ENCODE peak calls at places on chromosomes 6 and 20, in six cellular contexts. D is choroid plexus epithelial cell; N is BJ; L is neural progenitor cell; G is CD8-positive, alpha-beta T cell; V is fibroblast of lung. Z is an unnamed sample.

GRCh38 chr6:107611060-107611824 is 121.3 kb downstream of the SOBP start:
- DNase-seq in D (peak; percentile 13), N (no peak), L (peak; percentile 81), G (no peak), V (no peak), Z (no peak)

GRCh38 chr6:154868143-154868594 is 126.9 kb upstream of the TIAM2 start:
- DNase-seq in D (peak; percentile 79), N (peak; percentile 22), L (peak; percentile 78), G (no peak), V (peak; percentile 74), Z (peak; percentile 22)

GRCh38 chr6:20217900-20218299 is 5.6 kb upstream of the MBOAT1 start:
- DNase-seq in D (no peak), N (no peak), L (no peak), G (no peak), V (no peak), Z (no peak)

GRCh38 chr20:43985121-43985520 is 70.5 kb downstream of the TOX2 start:
- DNase-seq in D (no peak), N (no peak), L (no peak), G (no peak), V (no peak), Z (no peak)

GRCh38 chr6:158911746-158912158 is 88.2 kb downstream of the RSPH3 start:
- DNase-seq in D (no peak), N (no peak), L (no peak), G (no peak), V (no peak), Z (no peak)

GRCh38 chr6:105757512-105758200 is 328.5 kb upstream of the PRDM1 start:
- DNase-seq in D (no peak), N (no peak), L (no peak), G (no peak), V (no peak), Z (no peak)

GRCh38 chr20:48822879-48823385 is 4.9 kb downstream of the PREX1 start:
- DNase-seq in D (no peak), N (no peak), L (no peak), G (no peak), V (no peak), Z (no peak)

GRCh38 chr6:116444092-116444491 is 17.1 kb upstream of the CALHM6 start:
- DNase-seq in D (peak; percentile 78), N (no peak), L (peak; percentile 24), G (no peak), V (peak; percentile 68), Z (no peak)

GRCh38 chr6:169812257-169812644 is 60.8 kb downstream of the ERMARD start:
- DNase-seq in D (no peak), N (no peak), L (no peak), G (no peak), V (no peak), Z (no peak)

GRCh38 chr6:134619789-134620188 is 301.9 kb upstream of the SGK1 start:
- DNase-seq in D (peak; percentile 91), N (no peak), L (no peak), G (no peak), V (peak; percentile 87), Z (no peak)

GRCh38 chr6:161011509-161012480 is 20.2 kb downstream of the MAP3K4 start:
- DNase-seq in D (peak; percentile 46), N (no peak), L (peak; percentile 66), G (no peak), V (peak; percentile 77), Z (no peak)

GRCh38 chr6:128347123-128347522 is 173.3 kb downstream of the PTPRK start:
- DNase-seq in D (no peak), N (no peak), L (no peak), G (no peak), V (no peak), Z (no peak)

GRCh38 chr20:44780226-44780625 is 30.1 kb downstream of the RIMS4 start:
- DNase-seq in D (peak; percentile 71), N (no peak), L (peak; percentile 90), G (no peak), V (peak; percentile 64), Z (no peak)

GRCh38 chr6:22147983-22148797 is 148.6 kb downstream of the PRL start:
- DNase-seq in D (peak; percentile 90), N (peak; percentile 37), L (peak; percentile 31), G (no peak), V (peak; percentile 84), Z (peak; percentile 43)

GRCh38 chr6:53765270-53765669 is 29.5 kb upstream of the LRRC1 start:
- DNase-seq in D (peak; percentile 68), N (no peak), L (no peak), G (no peak), V (no peak), Z (no peak)

GRCh38 chr6:4208158-4208557 is 72.8 kb upstream of the ECI2 start:
- DNase-seq in D (no peak), N (no peak), L (no peak), G (no peak), V (no peak), Z (no peak)

GRCh38 chr6:52012582-52012981 is 74.8 kb downstream of the PKHD1 start:
- DNase-seq in D (no peak), N (no peak), L (no peak), G (no peak), V (no peak), Z (no peak)

GRCh38 chr6:82740066-82740465 is 325.6 kb downstream of the UBE3D start:
- DNase-seq in D (no peak), N (no peak), L (no peak), G (no peak), V (no peak), Z (no peak)

GRCh38 chr6:11253594-11253993 is 21.1 kb upstream of the NEDD9 start:
- DNase-seq in D (no peak), N (no peak), L (no peak), G (no peak), V (no peak), Z (no peak)

GRCh38 chr6:170128346-170128745 is 162.5 kb downstream of the DLL1 start:
- DNase-seq in D (no peak), N (no peak), L (no peak), G (no peak), V (no peak), Z (no peak)

GRCh38 chr20:37128803-37129202 is 33.0 kb upstream of the RBL1 start:
- DNase-seq in D (no peak), N (no peak), L (no peak), G (no peak), V (no peak), Z (no peak)

GRCh38 chr6:161658216-161658615 is 384.4 kb upstream of the AGPAT4 start:
- DNase-seq in D (no peak), N (no peak), L (no peak), G (no peak), V (no peak), Z (no peak)

GRCh38 chr6:28988536-28989415 is 16.3 kb downstream of the ZNF311 start:
- DNase-seq in D (peak; percentile 72), N (no peak), L (peak; percentile 95), G (peak; percentile 54), V (peak; percentile 71), Z (peak; percentile 90)

GRCh38 chr6:13282393-13283069 is 45.8 kb downstream of the TBC1D7 start:
- DNase-seq in D (no peak), N (no peak), L (no peak), G (no peak), V (no peak), Z (no peak)

GRCh38 chr6:54419885-54420284 is 111.6 kb downstream of the TINAG start:
- DNase-seq in D (peak; percentile 95), N (peak; percentile 85), L (no peak), G (no peak), V (peak; percentile 94), Z (no peak)

GRCh38 chr6:141354191-141354950 is 778.4 kb upstream of the GJE1 start:
- DNase-seq in D (no peak), N (no peak), L (no peak), G (no peak), V (no peak), Z (no peak)
- TF ChIP-seq CTCF in D (no peak), N (no peak), L (peak; percentile 20), G (no peak), V (no peak), Z (no peak)

DNA sequence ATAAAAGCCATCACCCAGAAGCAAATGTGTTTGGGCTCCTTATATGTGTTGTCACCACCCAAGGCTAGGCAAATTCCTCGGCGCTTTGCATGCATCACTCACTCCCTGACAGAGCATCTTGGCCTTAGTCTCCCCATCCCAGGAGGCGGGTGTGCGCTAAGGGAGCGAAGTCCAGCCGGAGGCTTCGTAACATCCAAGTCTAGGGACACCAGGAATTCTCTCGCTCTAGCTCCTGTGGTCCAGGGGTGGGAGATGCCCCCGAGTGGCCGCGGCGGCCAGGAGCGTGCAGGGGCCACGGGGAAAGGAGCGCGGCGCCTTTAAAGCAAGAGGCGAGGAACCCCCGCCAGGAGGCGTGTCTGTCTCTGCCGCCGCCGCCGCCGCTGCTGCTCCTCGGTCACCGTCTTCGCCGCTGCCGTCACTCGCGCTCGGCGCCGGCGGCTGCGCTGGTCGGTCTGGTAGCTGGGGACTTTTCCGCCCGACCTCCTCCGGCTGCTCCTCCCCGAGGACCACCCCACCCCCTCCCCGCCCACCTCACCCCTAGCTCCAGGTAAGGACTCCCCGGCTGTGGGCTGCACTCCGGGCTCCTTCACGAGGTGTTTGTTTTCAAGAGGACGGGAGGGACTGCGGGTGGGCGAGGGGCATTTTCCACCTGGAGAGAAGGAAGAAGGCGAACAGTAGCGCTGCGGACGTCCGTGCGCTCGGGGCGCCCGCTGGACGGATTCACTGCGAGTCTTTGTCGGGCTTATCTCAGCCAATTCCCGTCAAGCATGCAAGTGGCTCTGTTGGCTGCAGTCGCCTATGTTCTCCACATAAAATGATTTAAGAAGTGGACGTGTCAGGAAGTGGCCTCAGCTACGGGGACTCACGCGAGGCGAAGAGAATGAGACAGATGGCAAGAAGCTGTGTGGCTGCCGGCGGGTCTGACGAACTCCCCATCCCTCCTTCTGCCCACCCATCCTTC is at the start of gene GRIK2:
- DNase-seq in D (no peak), N (no peak), L (peak; percentile 86), G (no peak), V (no peak), Z (peak; percentile 82)
- TF ChIP-seq CTCF in D (peak; percentile 46), N (peak; percentile 49), L (peak; percentile 48), G (no peak), V (no peak), Z (peak; percentile 38)

DNA sequence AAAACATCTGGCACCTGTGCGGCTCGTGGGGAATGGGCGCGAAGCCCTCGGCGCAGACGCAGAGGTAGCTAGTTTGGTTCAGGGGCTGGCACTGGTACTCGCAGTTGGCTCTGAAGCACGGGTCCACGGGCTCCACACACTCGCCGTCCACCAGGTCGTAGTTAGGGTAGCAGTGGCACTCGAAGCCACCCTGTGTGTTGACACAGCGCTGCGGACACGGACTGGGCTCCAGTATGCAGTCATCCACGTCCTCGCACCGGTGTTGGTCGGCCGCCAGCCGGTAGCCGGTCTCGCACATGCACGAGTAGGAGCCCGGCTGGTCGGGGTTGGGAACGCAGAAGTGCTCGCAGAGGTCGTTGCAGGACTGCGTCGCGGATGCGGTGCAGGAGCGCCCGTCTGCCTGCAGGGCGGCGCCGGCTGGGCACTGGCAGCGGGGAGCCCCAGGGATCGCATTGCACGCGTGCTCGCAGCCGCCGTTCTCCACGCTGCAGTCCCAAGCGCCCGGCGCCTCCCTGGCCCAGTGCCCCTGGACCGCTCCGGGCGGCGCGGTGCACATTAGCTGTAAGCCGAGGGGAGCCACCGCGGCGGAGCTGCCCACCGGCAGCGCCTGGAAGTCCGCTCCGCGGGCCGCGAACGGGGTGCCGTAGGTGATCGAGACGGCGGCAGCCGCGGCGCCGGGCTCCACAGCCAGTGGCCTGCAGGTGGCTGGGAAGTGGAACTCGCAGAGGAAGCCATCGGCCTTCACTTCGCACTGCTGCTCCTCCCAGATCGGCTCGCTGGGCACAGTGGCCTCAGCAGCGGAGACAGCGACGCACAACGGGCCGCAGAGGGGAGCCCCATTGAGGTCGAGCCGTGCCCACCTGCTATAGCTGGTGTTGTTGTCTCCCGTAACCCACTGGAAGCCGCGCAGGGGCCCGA is 930 bp downstream of the THBD start:
- DNase-seq in D (peak; percentile 43), N (no peak), L (peak; percentile 78), G (no peak), V (peak; percentile 23), Z (no peak)
- TF ChIP-seq CTCF in D (peak; percentile 48), N (peak; percentile 36), L (peak; percentile 57), G (no peak), V (peak; percentile 38), Z (no peak)

GRCh38 chr6:24856246-24856599 is 57.5 kb upstream of the ARMH2 start:
- DNase-seq in D (no peak), N (no peak), L (no peak), G (no peak), V (no peak), Z (no peak)
- TF ChIP-seq CTCF in D (no peak), N (no peak), L (no peak), G (no peak), V (no peak), Z (no peak)

Z was measured in BE2C.